ENCODE peak calls at places on chromosomes 5 and 9, in ten cellular contexts. I is NCI-H774, R is NCI-H446 treated with DMSO at 0.1 percent for 48 hours, L is tibial artery, Y is Peyer's patch, V is NCI-H345, J is neuronal stem cell, G is NCI-H1092, K is GM12865, D is B cell. N is an unnamed sample.

GRCh38 chr5:149881069-149881622 is 63.4 kb downstream of the PDE6A start:
- DNase-seq in I (no peak), K (no peak), R (no peak), L (no peak), G (no peak), J (no peak), D (no peak), V (no peak), Y (no peak), N (no peak)

GRCh38 chr9:19208653-19209052 is 21.8 kb upstream of the DENND4C start:
- DNase-seq in Y (no peak), D (no peak), K (no peak), G (no peak), J (no peak), L (no peak), I (no peak), V (no peak), R (no peak), N (no peak)

GRCh38 chr5:35926389-35927051 is 11.9 kb downstream of the CAPSL start:
- DNase-seq in R (peak), Y (peak), I (peak), L (no peak), G (peak), K (peak), J (peak), V (peak), D (peak), N (peak)

GRCh38 chr9:92607773-92608172 is 62.2 kb downstream of the IPPK start:
- DNase-seq in D (no peak), G (peak), R (no peak), L (no peak), I (peak), K (no peak), V (peak), Y (no peak), J (no peak), N (peak)

GRCh38 chr9:128091144-128091543 is 23.1 kb downstream of the SLC25A25 start:
- DNase-seq in K (no peak), J (no peak), D (no peak), Y (no peak), I (no peak), L (peak), G (peak), V (no peak), R (no peak), N (no peak)

GRCh38 chr5:36768450-36768849 is 108.1 kb upstream of the NIPBL start:
- DNase-seq in R (no peak), K (no peak), D (no peak), G (no peak), V (no peak), L (no peak), J (no peak), Y (no peak), I (no peak), N (no peak)

GRCh38 chr5:55101556-55102276 is 730 bp upstream of the GZMA start:
- DNase-seq in I (no peak), Y (peak), L (no peak), V (no peak), K (no peak), J (no peak), G (no peak), R (no peak), D (no peak), N (no peak)

GRCh38 chr9:2570615-2571479 is 50.7 kb upstream of the VLDLR start:
- DNase-seq in G (peak), V (peak), L (peak), R (no peak), Y (peak), J (no peak), K (peak), D (no peak), I (peak), N (peak)

GRCh38 chr9:92717201-92718085 is 47.2 kb downstream of the BICD2 start:
- DNase-seq in R (no peak), K (peak), D (no peak), I (no peak), V (no peak), L (no peak), G (no peak), J (no peak), Y (peak), N (no peak)

GRCh38 chr5:73528248-73528647 is 30.0 kb downstream of the BTF3 start:
- DNase-seq in K (no peak), D (no peak), I (no peak), Y (no peak), G (no peak), R (no peak), J (no peak), V (peak), L (no peak), N (no peak)

GRCh38 chr5:32703957-32704356 is 7.2 kb upstream of the NPR3 start:
- DNase-seq in J (no peak), I (no peak), R (no peak), D (no peak), Y (no peak), V (no peak), L (no peak), K (no peak), G (no peak), N (no peak)

GRCh38 chr9:86046930-86047341 is 52.4 kb downstream of the GOLM1 start:
- DNase-seq in K (no peak), I (no peak), G (no peak), J (no peak), Y (no peak), V (no peak), L (no peak), D (no peak), R (no peak), N (no peak)

GRCh38 chr9:3567988-3568387 is 42.2 kb upstream of the RFX3 start:
- DNase-seq in R (no peak), Y (no peak), L (no peak), J (no peak), G (no peak), I (no peak), K (no peak), V (no peak), D (no peak), N (no peak)

GRCh38 chr9:108671156-108671555 is 184.6 kb downstream of the ACTL7B start:
- DNase-seq in J (peak), L (no peak), V (no peak), Y (no peak), K (no peak), D (no peak), I (no peak), G (no peak), R (no peak), N (no peak)

GRCh38 chr5:159099049-159099760 is 511 bp downstream of the EBF1 start:
- DNase-seq in I (peak), V (peak), D (peak), L (no peak), J (peak), Y (peak), R (peak), K (peak), G (peak), N (no peak)